ENCODE peak calls at places on chromosomes 7 and 10, in five cellular contexts. E is Panc1, L is body of pancreas, I is right lobe of liver, G is mammary epithelial cell. Y is an unnamed sample.

GRCh38 chr10:102242118-102242485 is 790 bp upstream of the PITX3 start:
- DNase-seq in E (no peak), L (no peak), I (no peak), G (no peak), Y (no peak)

GRCh38 chr7:101998029-101998903 is 180.8 kb downstream of the CUX1 start:
- DNase-seq in E (no peak), L (no peak), I (no peak), G (no peak), Y (peak)

GRCh38 chr10:59460601-59461000 is 98.3 kb upstream of the FAM13C start:
- DNase-seq in E (no peak), L (no peak), I (no peak), G (no peak), Y (no peak)

GRCh38 chr7:101586971-101587370 is 42.1 kb downstream of the MYL10 start:
- DNase-seq in E (no peak), L (no peak), I (peak), G (no peak), Y (no peak)

GRCh38 chr10:48416584-48417232 is 110.2 kb downstream of the MAPK8 start:
- DNase-seq in E (no peak), L (no peak), I (no peak), G (peak), Y (no peak)

GRCh38 chr10:44908071-44908709 is 2.9 kb upstream of the TMEM72 start:
- DNase-seq in E (no peak), L (no peak), I (no peak), G (no peak), Y (no peak)

GRCh38 chr10:116660860-116661259 is 40.1 kb downstream of the PNLIPRP2 start:
- DNase-seq in E (no peak), L (peak), I (no peak), G (no peak), Y (no peak)

GRCh38 chr7:72805526-72806494 is 22.2 kb downstream of the TYW1B start:
- DNase-seq in E (no peak), L (no peak), I (no peak), G (peak), Y (no peak)

GRCh38 chr10:22624289-22624738 is 90.1 kb downstream of the PIP4K2A start:
- DNase-seq in E (peak), L (no peak), I (no peak), G (peak), Y (no peak)

GRCh38 chr7:133056370-133057238 is 25.3 kb downstream of the CHCHD3 start:
- DNase-seq in E (no peak), L (no peak), I (peak), G (no peak), Y (no peak)

GRCh38 chr7:13097508-13097907 is 410.1 kb downstream of the ARL4A start:
- DNase-seq in E (no peak), L (no peak), I (no peak), G (no peak), Y (no peak)

GRCh38 chr7:44283381-44284211 is 41.8 kb downstream of the CAMK2B start:
- DNase-seq in E (no peak), L (peak), I (peak), G (no peak), Y (peak)

GRCh38 chr10:119602241-119603095 is 5.7 kb upstream of the TIAL1 start:
- DNase-seq in E (no peak), L (no peak), I (no peak), G (peak), Y (no peak)

GRCh38 chr7:6640246-6640721 is 3.2 kb downstream of the ZNF316 start:
- DNase-seq in E (no peak), L (no peak), I (no peak), G (no peak), Y (no peak)

GRCh38 chr7:49791089-49791741 is 17.8 kb downstream of the VWC2 start:
- DNase-seq in E (peak), L (no peak), I (no peak), G (no peak), Y (no peak)

GRCh38 chr7:7424151-7424873 is 111.4 kb downstream of the COL28A1 start:
- DNase-seq in E (peak), L (peak), I (peak), G (peak), Y (no peak)

GRCh38 chr7:147915781-147916180 is 674.8 kb upstream of the C7orf33 start:
- DNase-seq in E (no peak), L (no peak), I (no peak), G (no peak), Y (no peak)

GRCh38 chr10:70528726-70529362 is 50.3 kb downstream of the PALD1 start:
- DNase-seq in E (no peak), L (no peak), I (no peak), G (peak), Y (no peak)

GRCh38 chr10:93334901-93335312 is 147.2 kb downstream of the MYOF start:
- DNase-seq in E (no peak), L (no peak), I (no peak), G (peak), Y (peak)

GRCh38 chr7:106777666-106778299 is 87.3 kb upstream of the PIK3CG start:
- DNase-seq in E (no peak), L (no peak), I (no peak), G (no peak), Y (no peak)

GRCh38 chr7:47497367-47498096 is 84.4 kb downstream of the TNS3 start:
- DNase-seq in E (no peak), L (no peak), I (no peak), G (no peak), Y (no peak)

GRCh38 chr10:17854044-17854652 is 45.0 kb downstream of the MRC1 start:
- DNase-seq in E (no peak), L (no peak), I (no peak), G (no peak), Y (no peak)

GRCh38 chr10:126062132-126063032 is 166.0 kb downstream of the FANK1 start:
- DNase-seq in E (peak), L (peak), I (no peak), G (peak), Y (no peak)

GRCh38 chr10:119775529-119775928 is 49.7 kb downstream of the INPP5F start:
- DNase-seq in E (no peak), L (no peak), I (no peak), G (no peak), Y (no peak)

GRCh38 chr10:48551796-48552591 is 52.9 kb downstream of the ARHGAP22 start:
- DNase-seq in E (peak), L (no peak), I (no peak), G (peak), Y (no peak)

GRCh38 chr7:157009170-157009777 is 1.2 kb downstream of the MNX1 start:
- DNase-seq in E (no peak), L (peak), I (peak), G (peak), Y (no peak)

GRCh38 chr10:87860156-87860795 is 3.1 kb downstream of the KLLN start:
- DNase-seq in E (peak), L (no peak), I (no peak), G (peak), Y (no peak)

GRCh38 chr10:85864173-85864549 is 502.4 kb downstream of the GRID1 start:
- DNase-seq in E (no peak), L (no peak), I (peak), G (no peak), Y (no peak)

DNA sequence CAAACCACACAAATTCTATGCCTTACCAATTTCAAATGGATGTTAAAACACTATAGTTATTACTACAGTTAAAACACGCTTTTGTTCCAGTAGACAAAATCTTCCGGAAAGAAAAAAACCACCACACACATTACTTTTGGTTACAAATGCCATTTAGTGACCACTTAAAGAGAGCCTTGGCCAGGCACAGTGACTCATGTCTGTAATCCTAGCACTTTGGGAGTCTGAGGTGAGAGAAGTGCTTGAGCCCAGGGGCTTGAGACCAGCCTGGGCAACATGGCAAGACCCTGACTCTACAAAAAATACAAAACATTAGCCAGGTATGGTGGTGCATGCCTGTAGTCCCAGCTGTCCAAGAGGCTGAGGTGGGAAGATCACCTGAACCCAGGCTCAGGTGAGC is 7.2 kb downstream of the TNPO3 start:
- DNase-seq in E (no peak), L (no peak), I (no peak), G (no peak), Y (no peak)
- H3K27ac ChIP-seq in E (no peak), L (no peak), I (no peak), G (no peak), Y (no peak)

GRCh38 chr10:72316748-72317435 is 37.8 kb downstream of the DNAJB12 start:
- DNase-seq in E (no peak), L (peak), I (peak), G (no peak), Y (peak)

GRCh38 chr10:72319416-72320254 is 35.1 kb downstream of the DNAJB12 start:
- DNase-seq in E (no peak), L (peak), I (peak), G (peak), Y (peak)

GRCh38 chr10:72320676-72321247 is 34.0 kb downstream of the DNAJB12 start:
- DNase-seq in E (peak), L (peak), I (no peak), G (peak), Y (peak)

GRCh38 chr10:72316386-72316700 is 38.4 kb downstream of the DNAJB12 start:
- DNase-seq in E (no peak), L (no peak), I (no peak), G (no peak), Y (no peak)

DNA sequence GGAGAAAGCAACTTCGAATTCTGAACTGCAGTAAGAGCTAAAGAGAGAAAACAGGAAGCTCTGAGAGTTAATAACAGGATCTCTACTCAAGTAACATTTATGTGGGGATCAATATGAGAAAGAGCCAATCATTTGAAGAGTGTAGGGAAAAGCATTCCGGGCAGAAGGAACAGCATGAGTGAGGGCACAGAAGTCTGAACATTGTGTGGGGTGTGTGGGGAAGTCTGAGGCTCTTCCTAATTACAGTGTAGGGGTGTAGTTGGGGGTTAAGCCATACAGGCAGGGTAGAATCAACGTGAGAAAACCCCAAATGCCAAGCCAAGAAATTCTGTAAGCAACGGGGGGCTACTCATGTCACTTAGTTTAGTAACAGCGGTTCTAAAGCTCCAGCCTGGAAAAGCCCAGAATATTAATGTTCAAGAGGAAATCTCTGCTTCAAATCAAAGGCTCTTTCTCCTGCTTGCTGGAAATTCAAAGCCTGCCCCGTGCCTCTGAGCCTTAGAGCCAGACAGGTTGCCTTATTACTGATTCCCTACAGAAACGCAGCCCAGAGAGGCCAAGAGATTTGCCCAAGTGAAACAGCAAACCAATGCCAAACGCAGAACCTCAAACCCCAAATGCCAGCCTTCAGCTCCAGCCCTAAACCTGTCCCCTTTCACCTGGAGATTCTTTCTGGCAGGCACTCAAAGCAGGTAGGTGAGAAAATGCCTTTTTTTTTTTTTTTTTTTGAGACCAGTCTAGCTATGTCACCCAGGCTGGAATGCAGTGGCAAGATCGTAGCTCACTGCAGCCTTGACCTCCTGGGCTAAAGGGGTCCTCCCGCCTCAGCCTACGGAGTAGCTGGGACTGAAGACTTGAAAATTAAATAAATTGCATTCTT is 36.1 kb downstream of the DNAJB12 start:
- DNase-seq in E (no peak), L (no peak), I (no peak), G (no peak), Y (no peak)
- H3K4me3 ChIP-seq in E (no peak), L (no peak), I (peak), G (no peak), Y (peak)

GRCh38 chr7:22709857-22710256 is 17.1 kb upstream of the IL6 start:
- DNase-seq in E (no peak), L (no peak), I (no peak), G (no peak), Y (no peak)
- H3K27ac ChIP-seq in E (no peak), L (no peak), I (no peak), G (no peak), Y (no peak)

DNA sequence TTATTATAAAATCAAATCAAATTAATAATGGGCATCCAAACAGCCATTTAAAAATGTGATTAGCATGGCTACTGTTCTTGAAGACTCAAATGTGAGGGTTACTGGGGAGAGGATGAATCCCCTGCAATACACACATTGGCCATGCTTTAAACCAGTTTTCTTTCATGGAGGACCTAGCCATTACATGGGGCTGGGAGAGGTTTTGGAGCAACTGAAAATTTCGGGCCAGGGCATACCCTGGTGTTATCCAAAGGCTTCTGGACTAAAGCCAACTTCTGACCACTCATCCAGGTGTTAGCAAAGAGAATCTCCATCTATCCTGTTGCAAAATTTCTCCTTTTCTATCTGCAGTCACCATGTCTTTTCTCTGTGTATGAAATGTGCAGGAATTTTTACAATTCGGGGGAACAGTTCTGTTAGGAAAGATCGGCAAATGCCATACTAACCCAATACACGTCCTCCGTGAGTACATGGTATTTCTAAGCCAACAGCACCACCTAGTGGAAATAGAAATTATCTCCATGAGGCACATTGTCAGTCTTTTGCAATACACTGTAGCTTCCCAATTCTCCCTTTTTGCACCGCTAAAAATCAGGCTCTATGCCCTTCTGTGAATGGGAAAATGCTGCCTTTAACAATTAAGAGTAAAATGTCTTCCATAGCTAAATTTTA is 47.0 kb upstream of the ZNF107 start:
- DNase-seq in E (peak), L (no peak), I (no peak), G (peak), Y (no peak)
- H3K4me3 ChIP-seq in E (peak), L (no peak), I (no peak), G (no peak), Y (no peak)

DNA sequence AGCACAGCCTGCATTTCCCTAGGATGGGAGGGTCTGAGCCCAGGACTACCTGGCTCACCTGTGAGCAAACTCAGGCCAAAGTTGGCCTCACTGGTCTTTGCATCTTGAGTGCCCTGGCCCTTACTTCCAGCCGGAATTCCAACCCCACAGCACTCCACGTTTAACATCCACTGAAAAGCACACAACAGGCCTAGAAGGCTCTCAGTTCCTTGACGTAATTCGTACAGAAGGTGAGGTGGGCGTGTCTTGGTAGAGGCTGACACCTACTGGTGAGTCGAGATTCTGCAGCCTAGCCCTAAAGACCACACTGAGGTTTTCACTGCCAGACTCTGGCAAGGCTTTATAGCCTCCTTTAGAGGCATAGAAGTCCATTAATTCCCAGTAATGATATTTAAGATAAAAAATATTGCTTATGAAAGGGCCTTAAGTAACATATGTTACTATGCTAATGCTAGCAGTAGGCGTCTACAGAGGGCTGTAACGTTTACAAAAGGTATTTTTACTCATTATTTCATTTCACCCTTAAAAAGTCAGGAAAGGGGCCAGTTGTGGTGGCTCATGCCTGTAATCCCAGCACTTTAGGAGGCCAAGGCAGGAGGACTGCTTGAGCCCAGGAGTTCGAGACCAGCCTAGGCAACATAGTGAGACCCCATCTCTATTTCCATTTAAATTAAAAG is 95.8 kb downstream of the HIP1 start:
- DNase-seq in E (peak), L (peak), I (peak), G (peak), Y (no peak)
- H3K27ac ChIP-seq in E (no peak), L (no peak), I (no peak), G (no peak), Y (no peak)

GRCh38 chr10:90856261-90856660 is 1.6 kb downstream of the HTR7 start:
- DNase-seq in E (no peak), L (no peak), I (no peak), G (peak), Y (no peak)
- H3K4me3 ChIP-seq in E (no peak), L (no peak), I (no peak), G (peak), Y (no peak)

GRCh38 chr7:51154201-51154600 is 162.4 kb downstream of the COBL start:
- DNase-seq in E (no peak), L (no peak), I (no peak), G (no peak), Y (no peak)
- H3K27ac ChIP-seq in E (no peak), L (no peak), I (no peak), G (no peak), Y (no peak)

GRCh38 chr10:97722980-97723379 is 9.4 kb downstream of the MARVELD1 start:
- DNase-seq in E (no peak), L (no peak), I (no peak), G (no peak), Y (no peak)

GRCh38 chr10:97721871-97722780 is 8.6 kb downstream of the MARVELD1 start:
- DNase-seq in E (no peak), L (no peak), I (no peak), G (no peak), Y (no peak)

GRCh38 chr10:97724341-97724941 is 10.9 kb downstream of the MARVELD1 start:
- DNase-seq in E (no peak), L (no peak), I (no peak), G (peak), Y (no peak)

GRCh38 chr10:97729014-97729413 is 7.9 kb upstream of the ZFYVE27 start:
- DNase-seq in E (no peak), L (no peak), I (no peak), G (no peak), Y (no peak)

DNA sequence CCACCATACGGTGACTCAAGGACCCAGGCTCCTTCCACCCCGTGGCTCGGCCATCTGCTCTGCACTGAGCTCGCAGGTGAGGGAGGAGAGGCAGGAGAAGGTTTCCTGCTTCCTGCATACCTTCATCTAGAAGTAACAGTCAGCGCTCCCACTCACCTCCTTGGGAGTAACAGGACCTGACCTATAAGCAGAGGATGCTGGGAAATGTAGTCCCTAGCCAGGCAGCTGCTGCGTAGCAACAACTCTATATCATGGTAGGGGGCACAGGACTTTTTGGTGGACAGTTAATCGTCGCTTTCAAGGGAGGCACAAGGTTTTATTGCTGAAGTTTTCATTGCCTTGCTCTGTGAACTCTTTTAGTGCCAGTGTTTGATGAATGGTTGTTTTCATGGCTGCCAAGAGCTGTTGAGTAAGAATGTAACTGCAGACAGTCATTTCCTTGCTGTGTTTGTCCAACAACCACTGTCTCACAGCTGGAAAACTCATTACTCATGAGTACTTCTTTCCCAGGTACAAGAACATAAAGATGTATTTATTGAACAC is 10.2 kb upstream of the ZFYVE27 start:
- DNase-seq in E (peak), L (peak), I (no peak), G (peak), Y (no peak)
- H3K4me3 ChIP-seq in E (peak), L (no peak), I (no peak), G (peak), Y (no peak)